ENCODE peak calls at places on chromosomes 6 and 20, in eight cellular contexts. D, B, J, A, H, V, N and Q are unnamed samples.

GRCh38 chr6:163355471-163355991 is 59.0 kb upstream of the QKI start:
- DNase-seq in B (no peak), N (no peak), A (peak; percentile 11), D (peak; percentile 47), H (peak; percentile 78), J (no peak), V (peak; percentile 84), Q (peak; percentile 14)

GRCh38 chr20:39885975-39886649 is 802.9 kb downstream of the MAFB start:
- DNase-seq in J (no peak), V (peak; percentile 90), D (peak; percentile 78), H (peak; percentile 73), A (peak; percentile 95), N (no peak), B (no peak), Q (peak; percentile 19)

GRCh38 chr6:26251354-26252081 is 113.5 kb upstream of the BTN3A2 start:
- DNase-seq in D (peak; percentile 42), J (no peak), V (peak; percentile 64), B (no peak), N (peak; percentile 67), A (peak; percentile 95), H (peak; percentile 38), Q (peak; percentile 95)

GRCh38 chr6:161117329-161117707 is 125.7 kb downstream of the MAP3K4 start:
- DNase-seq in H (no peak), J (no peak), A (no peak), V (no peak), B (no peak), N (no peak), D (no peak), Q (no peak)

GRCh38 chr20:56383334-56383733 is 8.7 kb downstream of the AURKA start:
- DNase-seq in V (no peak), N (no peak), D (no peak), A (no peak), H (no peak), J (peak; percentile 32), B (no peak), Q (no peak)

GRCh38 chr6:64553414-64553813 is 917.8 kb downstream of the PHF3 start:
- DNase-seq in B (no peak), A (no peak), V (no peak), J (no peak), H (no peak), D (no peak), N (no peak), Q (no peak)

GRCh38 chr6:72238900-72239299 is 352.6 kb downstream of the RIMS1 start:
- DNase-seq in J (no peak), A (peak; percentile 43), H (no peak), B (no peak), D (no peak), V (no peak), N (no peak), Q (no peak)

GRCh38 chr6:14202947-14203346 is 85.4 kb downstream of the CD83 start:
- DNase-seq in N (no peak), A (no peak), H (no peak), J (no peak), D (no peak), V (no peak), B (no peak), Q (no peak)

GRCh38 chr20:45100563-45101245 is at the start of gene KCNS1:
- DNase-seq in J (no peak), H (no peak), D (peak; percentile 52), B (no peak), V (peak; percentile 37), A (peak; percentile 38), N (no peak), Q (no peak)

GRCh38 chr6:97186416-97186999 is 96.5 kb downstream of the MMS22L start:
- DNase-seq in V (peak; percentile 64), H (peak; percentile 47), B (peak; percentile 6), N (peak; percentile 50), D (peak; percentile 45), A (peak; percentile 70), J (peak; percentile 85), Q (peak; percentile 60)

GRCh38 chr20:36243726-36244125 is 7.4 kb downstream of the AAR2 start:
- DNase-seq in D (no peak), V (no peak), H (no peak), A (no peak), J (no peak), N (no peak), B (no peak), Q (peak; percentile 48)

GRCh38 chr6:20892365-20892764 is 358.1 kb downstream of the CDKAL1 start:
- DNase-seq in H (no peak), N (no peak), V (no peak), J (no peak), A (no peak), D (no peak), B (no peak), Q (no peak)